ENCODE peak calls at places on chromosomes 12 and 14, in eight cellular contexts. One of them, this sample, is unnamed.

GRCh38 chr14:29216774-29217232 is 450.2 kb downstream of the FOXG1 start:
- DNase-seq in MM.1S: no peak
- DNase-seq in fibroblast of lung: no peak
- DNase-seq in right atrium auricular region: no peak
- DNase-seq in lower lobe of right lung: no peak
- DNase-seq in Peyer's patch: no peak
- DNase-seq in A549: no peak
- DNase-seq in HCT116: no peak
- DNase-seq in this sample: no peak

GRCh38 chr14:26841920-26842741 is 244.3 kb upstream of the NOVA1 start:
- DNase-seq in MM.1S: no peak
- DNase-seq in fibroblast of lung: peak; percentile 99
- DNase-seq in right atrium auricular region: peak; percentile 79
- DNase-seq in lower lobe of right lung: no peak
- DNase-seq in Peyer's patch: peak; percentile 16
- DNase-seq in A549: peak; percentile 96
- DNase-seq in HCT116: no peak
- DNase-seq in this sample: peak; percentile 95

GRCh38 chr12:6532927-6533652 is 1.2 kb upstream of the GAPDH start:
- DNase-seq in MM.1S: peak; percentile 60
- DNase-seq in fibroblast of lung: peak; percentile 57
- DNase-seq in right atrium auricular region: peak; percentile 79
- DNase-seq in lower lobe of right lung: no peak
- DNase-seq in Peyer's patch: peak; percentile 62
- DNase-seq in A549: peak; percentile 86
- DNase-seq in HCT116: no peak
- DNase-seq in this sample: no peak

GRCh38 chr12:92312463-92312970 is 166.9 kb upstream of the BTG1 start:
- DNase-seq in MM.1S: no peak
- DNase-seq in fibroblast of lung: no peak
- DNase-seq in right atrium auricular region: no peak
- DNase-seq in lower lobe of right lung: no peak
- DNase-seq in Peyer's patch: no peak
- DNase-seq in A549: no peak
- DNase-seq in HCT116: no peak
- DNase-seq in this sample: no peak

GRCh38 chr12:50572760-50573159 is 68.0 kb downstream of the DIP2B start:
- DNase-seq in MM.1S: no peak
- DNase-seq in fibroblast of lung: no peak
- DNase-seq in right atrium auricular region: no peak
- DNase-seq in lower lobe of right lung: no peak
- DNase-seq in Peyer's patch: no peak
- DNase-seq in A549: no peak
- DNase-seq in HCT116: no peak
- DNase-seq in this sample: no peak

GRCh38 chr12:109166371-109166770 is 50.0 kb downstream of the ACACB start:
- DNase-seq in MM.1S: no peak
- DNase-seq in fibroblast of lung: no peak
- DNase-seq in right atrium auricular region: no peak
- DNase-seq in lower lobe of right lung: no peak
- DNase-seq in Peyer's patch: no peak
- DNase-seq in A549: no peak
- DNase-seq in HCT116: no peak
- DNase-seq in this sample: no peak

GRCh38 chr12:24889403-24889802 is 59.5 kb downstream of the BCAT1 start:
- DNase-seq in MM.1S: no peak
- DNase-seq in fibroblast of lung: no peak
- DNase-seq in right atrium auricular region: no peak
- DNase-seq in lower lobe of right lung: no peak
- DNase-seq in Peyer's patch: no peak
- DNase-seq in A549: no peak
- DNase-seq in HCT116: no peak
- DNase-seq in this sample: no peak

GRCh38 chr14:105330491-105330895 is 15.9 kb downstream of the PACS2 start:
- DNase-seq in MM.1S: no peak
- DNase-seq in fibroblast of lung: no peak
- DNase-seq in right atrium auricular region: no peak
- DNase-seq in lower lobe of right lung: peak; percentile 72
- DNase-seq in Peyer's patch: no peak
- DNase-seq in A549: no peak
- DNase-seq in HCT116: no peak
- DNase-seq in this sample: no peak

GRCh38 chr12:118060301-118061010 is 523 bp downstream of the WSB2 start:
- DNase-seq in MM.1S: no peak
- DNase-seq in fibroblast of lung: no peak
- DNase-seq in right atrium auricular region: no peak
- DNase-seq in lower lobe of right lung: peak; percentile 78
- DNase-seq in Peyer's patch: peak; percentile 46
- DNase-seq in A549: no peak
- DNase-seq in HCT116: no peak
- DNase-seq in this sample: no peak

GRCh38 chr12:72472350-72472749 is 200.2 kb downstream of the TRHDE start:
- DNase-seq in MM.1S: peak; percentile 23
- DNase-seq in fibroblast of lung: no peak
- DNase-seq in right atrium auricular region: no peak
- DNase-seq in lower lobe of right lung: no peak
- DNase-seq in Peyer's patch: no peak
- DNase-seq in A549: no peak
- DNase-seq in HCT116: no peak
- DNase-seq in this sample: no peak

GRCh38 chr12:120466560-120467315 is 2.8 kb downstream of the SRSF9 start:
- DNase-seq in MM.1S: no peak
- DNase-seq in fibroblast of lung: peak; percentile 52
- DNase-seq in right atrium auricular region: no peak
- DNase-seq in lower lobe of right lung: no peak
- DNase-seq in Peyer's patch: peak; percentile 24
- DNase-seq in A549: peak; percentile 64
- DNase-seq in HCT116: peak; percentile 34
- DNase-seq in this sample: no peak

GRCh38 chr12:41663487-41664258 is 475.6 kb downstream of the PDZRN4 start:
- DNase-seq in MM.1S: peak; percentile 22
- DNase-seq in fibroblast of lung: peak; percentile 1
- DNase-seq in right atrium auricular region: no peak
- DNase-seq in lower lobe of right lung: no peak
- DNase-seq in Peyer's patch: no peak
- DNase-seq in A549: peak; percentile 39
- DNase-seq in HCT116: peak; percentile 16
- DNase-seq in this sample: no peak

GRCh38 chr14:75429562-75429961 is 1.7 kb downstream of the JDP2 start:
- DNase-seq in MM.1S: no peak
- DNase-seq in fibroblast of lung: no peak
- DNase-seq in right atrium auricular region: no peak
- DNase-seq in lower lobe of right lung: no peak
- DNase-seq in Peyer's patch: no peak
- DNase-seq in A549: no peak
- DNase-seq in HCT116: no peak
- DNase-seq in this sample: no peak

GRCh38 chr12:48032597-48032996 is 28.3 kb upstream of the COL2A1 start:
- DNase-seq in MM.1S: no peak
- DNase-seq in fibroblast of lung: no peak
- DNase-seq in right atrium auricular region: no peak
- DNase-seq in lower lobe of right lung: no peak
- DNase-seq in Peyer's patch: no peak
- DNase-seq in A549: no peak
- DNase-seq in HCT116: no peak
- DNase-seq in this sample: no peak

GRCh38 chr12:48029811-48030650 is 25.8 kb upstream of the COL2A1 start:
- DNase-seq in MM.1S: no peak
- DNase-seq in fibroblast of lung: no peak
- DNase-seq in right atrium auricular region: no peak
- DNase-seq in lower lobe of right lung: no peak
- DNase-seq in Peyer's patch: no peak
- DNase-seq in A549: no peak
- DNase-seq in HCT116: no peak
- DNase-seq in this sample: no peak

GRCh38 chr12:48033451-48033850 is 29.2 kb upstream of the COL2A1 start:
- DNase-seq in MM.1S: no peak
- DNase-seq in fibroblast of lung: no peak
- DNase-seq in right atrium auricular region: no peak
- DNase-seq in lower lobe of right lung: no peak
- DNase-seq in Peyer's patch: no peak
- DNase-seq in A549: no peak
- DNase-seq in HCT116: no peak
- DNase-seq in this sample: no peak

GRCh38 chr12:48029401-48029770 is 25.1 kb upstream of the COL2A1 start:
- DNase-seq in MM.1S: no peak
- DNase-seq in fibroblast of lung: no peak
- DNase-seq in right atrium auricular region: no peak
- DNase-seq in lower lobe of right lung: no peak
- DNase-seq in Peyer's patch: no peak
- DNase-seq in A549: no peak
- DNase-seq in HCT116: no peak
- DNase-seq in this sample: no peak

DNA sequence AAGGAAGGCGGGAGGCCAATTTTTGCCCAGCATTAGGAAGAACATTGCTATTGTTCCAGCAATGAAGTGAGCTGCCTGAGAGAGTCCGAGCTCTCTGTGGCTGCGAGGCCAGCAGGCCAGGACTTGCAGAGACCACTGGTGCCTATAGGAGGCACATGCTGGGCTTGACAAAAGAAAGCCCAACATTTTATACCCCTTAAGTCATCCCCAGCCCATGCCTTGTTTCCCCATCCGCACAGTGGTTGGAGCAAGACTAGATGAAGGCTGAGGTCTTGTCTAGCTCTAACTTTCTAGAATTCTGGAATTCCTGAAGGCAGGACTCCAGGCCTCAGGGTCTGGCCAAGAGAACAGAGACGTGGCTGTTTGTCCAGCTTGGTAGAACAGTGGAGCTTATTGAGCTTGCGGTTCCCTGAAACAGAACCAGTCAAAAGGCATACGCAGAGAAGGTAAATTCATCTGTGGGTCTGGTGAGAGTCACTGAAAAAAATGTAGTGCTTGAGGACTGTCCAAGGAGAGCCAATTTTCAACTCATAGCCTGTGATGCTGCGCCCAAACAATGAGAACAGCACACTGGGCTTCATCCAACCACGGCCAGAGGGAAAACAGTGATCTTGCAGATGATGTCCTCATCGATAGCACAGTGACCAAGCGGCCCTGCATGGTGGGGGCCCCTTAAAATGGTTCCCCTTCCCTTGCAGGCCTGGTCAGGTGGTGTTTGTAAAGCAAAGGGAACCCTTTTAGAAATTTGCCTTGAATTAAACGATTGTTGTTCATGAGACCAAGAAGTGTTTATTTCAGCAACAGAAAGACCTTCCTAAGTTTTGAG is 27.1 kb upstream of the COL2A1 start:
- DNase-seq in MM.1S: no peak
- DNase-seq in fibroblast of lung: no peak
- DNase-seq in right atrium auricular region: no peak
- DNase-seq in lower lobe of right lung: no peak
- DNase-seq in Peyer's patch: no peak
- DNase-seq in A549: no peak
- DNase-seq in HCT116: no peak
- DNase-seq in this sample: no peak
- TF ChIP-seq CTCF in MM.1S: no peak
- TF ChIP-seq CTCF in fibroblast of lung: no peak
- TF ChIP-seq CTCF in right atrium auricular region: no peak
- TF ChIP-seq CTCF in lower lobe of right lung: no peak
- TF ChIP-seq CTCF in Peyer's patch: no peak
- TF ChIP-seq CTCF in A549: no peak
- TF ChIP-seq CTCF in HCT116: no peak
- TF ChIP-seq CTCF in this sample: no peak

GRCh38 chr12:54358620-54358944 is 5.7 kb downstream of the GPR84 start:
- DNase-seq in MM.1S: no peak
- DNase-seq in fibroblast of lung: no peak
- DNase-seq in right atrium auricular region: no peak
- DNase-seq in lower lobe of right lung: no peak
- DNase-seq in Peyer's patch: no peak
- DNase-seq in A549: no peak
- DNase-seq in HCT116: no peak
- DNase-seq in this sample: no peak
- H3K4me1 ChIP-seq in MM.1S: peaks cover 11% of the 10 kb centered on the region
- H3K4me1 ChIP-seq in fibroblast of lung: peaks cover 17% of the 10 kb centered on the region
- H3K4me1 ChIP-seq in right atrium auricular region: no peaks in the 10 kb centered on the region
- H3K4me1 ChIP-seq in lower lobe of right lung: peaks cover 31% of the 10 kb centered on the region
- H3K4me1 ChIP-seq in Peyer's patch: no peaks in the 10 kb centered on the region
- H3K4me1 ChIP-seq in A549: peaks cover 28% of the 10 kb centered on the region
- H3K4me1 ChIP-seq in HCT116: peaks cover 36% of the 10 kb centered on the region
- H3K4me1 ChIP-seq in this sample: peaks cover 26% of the 10 kb centered on the region

DNA sequence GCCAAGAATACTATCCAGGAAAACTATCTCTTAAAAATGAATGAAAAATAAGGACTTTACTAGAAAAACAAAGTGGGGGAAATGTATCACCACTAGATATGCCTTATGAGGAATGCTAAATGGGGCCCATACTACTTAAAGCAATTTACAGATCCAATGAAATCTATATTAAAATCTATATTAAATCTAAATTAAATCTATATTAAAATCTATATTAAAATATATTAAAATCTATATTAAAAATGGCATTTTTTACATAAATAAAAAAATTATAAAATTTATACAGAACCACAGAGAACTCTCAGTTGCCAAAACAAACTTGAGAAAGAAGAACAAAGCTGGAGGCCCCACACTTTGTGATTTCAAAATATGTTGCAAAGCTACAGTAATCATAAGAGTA is 234.5 kb downstream of the RPL10L start:
- DNase-seq in MM.1S: no peak
- DNase-seq in fibroblast of lung: no peak
- DNase-seq in right atrium auricular region: no peak
- DNase-seq in lower lobe of right lung: no peak
- DNase-seq in Peyer's patch: no peak
- DNase-seq in A549: no peak
- DNase-seq in HCT116: no peak
- DNase-seq in this sample: no peak
- H3K9me3 ChIP-seq in MM.1S: no peaks in the 10 kb centered on the region
- H3K9me3 ChIP-seq in fibroblast of lung: no peaks in the 10 kb centered on the region
- H3K9me3 ChIP-seq in right atrium auricular region: peaks cover 17% of the 10 kb centered on the region
- H3K9me3 ChIP-seq in lower lobe of right lung: no peaks in the 10 kb centered on the region
- H3K9me3 ChIP-seq in Peyer's patch: no peaks in the 10 kb centered on the region
- H3K9me3 ChIP-seq in A549: no peaks in the 10 kb centered on the region
- H3K9me3 ChIP-seq in HCT116: no peaks in the 10 kb centered on the region
- H3K9me3 ChIP-seq in this sample: peaks cover 3% of the 10 kb centered on the region

DNA sequence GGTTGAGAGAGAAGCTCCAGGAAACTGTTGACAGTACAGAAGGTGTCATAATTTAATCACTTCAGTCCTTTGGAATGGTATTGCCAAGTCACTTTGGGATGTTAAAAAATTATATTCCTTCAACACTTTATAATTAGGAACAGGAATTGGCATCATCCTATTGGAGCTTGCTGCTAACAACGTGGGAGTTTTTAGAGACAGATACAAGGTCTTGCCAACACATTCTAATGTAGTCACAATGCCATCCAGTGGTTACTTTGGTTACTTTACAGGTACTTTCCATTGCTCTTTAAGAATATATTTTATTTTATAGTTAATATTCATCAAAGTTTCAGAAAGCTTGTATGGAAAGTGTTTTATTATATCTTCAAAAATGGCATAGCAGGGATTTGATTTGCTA is 310.1 kb downstream of the SYT1 start:
- DNase-seq in MM.1S: peak; percentile 55
- DNase-seq in fibroblast of lung: peak; percentile 86
- DNase-seq in right atrium auricular region: no peak
- DNase-seq in lower lobe of right lung: no peak
- DNase-seq in Peyer's patch: no peak
- DNase-seq in A549: peak; percentile 78
- DNase-seq in HCT116: peak; percentile 42
- DNase-seq in this sample: no peak
- TF ChIP-seq CTCF in MM.1S: peak; percentile 30
- TF ChIP-seq CTCF in fibroblast of lung: peak; percentile 44
- TF ChIP-seq CTCF in right atrium auricular region: peak; percentile 29
- TF ChIP-seq CTCF in lower lobe of right lung: peak; percentile 27
- TF ChIP-seq CTCF in Peyer's patch: no peak
- TF ChIP-seq CTCF in A549: peak; percentile 54
- TF ChIP-seq CTCF in HCT116: peak; percentile 29
- TF ChIP-seq CTCF in this sample: no peak

GRCh38 chr12:46556820-46557524 is 184.4 kb upstream of the SLC38A2 start:
- DNase-seq in MM.1S: no peak
- DNase-seq in fibroblast of lung: peak; percentile 67
- DNase-seq in right atrium auricular region: no peak
- DNase-seq in lower lobe of right lung: no peak
- DNase-seq in Peyer's patch: no peak
- DNase-seq in A549: peak; percentile 43
- DNase-seq in HCT116: peak; percentile 83
- DNase-seq in this sample: no peak
- H3K4me1 ChIP-seq in MM.1S: peaks cover 47% of the 10 kb centered on the region
- H3K4me1 ChIP-seq in fibroblast of lung: peaks cover 18% of the 10 kb centered on the region
- H3K4me1 ChIP-seq in right atrium auricular region: no peaks in the 10 kb centered on the region
- H3K4me1 ChIP-seq in lower lobe of right lung: no peaks in the 10 kb centered on the region
- H3K4me1 ChIP-seq in Peyer's patch: no peaks in the 10 kb centered on the region
- H3K4me1 ChIP-seq in A549: peaks cover 63% of the 10 kb centered on the region
- H3K4me1 ChIP-seq in HCT116: peaks cover 83% of the 10 kb centered on the region
- H3K4me1 ChIP-seq in this sample: peaks cover 48% of the 10 kb centered on the region